ENCODE peak calls at places on chromosomes 3 and 15, in seven cellular contexts. B, V, R, Q, O, D and P are unnamed samples.

GRCh38 chr3:53286727-53287412 is 31.0 kb upstream of the TKT start:
- DNase-seq in B (no peak), V (no peak), R (no peak), Q (no peak), O (peak; percentile 41), D (no peak), P (no peak)

GRCh38 chr3:158909870-158910269 is 108.0 kb downstream of the MFSD1 start:
- DNase-seq in B (no peak), V (no peak), R (no peak), Q (no peak), O (no peak), D (no peak), P (no peak)

GRCh38 chr3:59575113-59576001 is 525.5 kb upstream of the CFAP20DC start:
- DNase-seq in B (peak; percentile 78), V (peak; percentile 87), R (peak; percentile 88), Q (peak; percentile 68), O (peak; percentile 76), D (peak; percentile 87), P (peak; percentile 76)

GRCh38 chr3:193520738-193521137 is 34.0 kb downstream of the ATP13A4 start:
- DNase-seq in B (no peak), V (no peak), R (no peak), Q (no peak), O (no peak), D (no peak), P (no peak)

GRCh38 chr3:170228093-170228766 is 6.0 kb downstream of the PRKCI start:
- DNase-seq in B (no peak), V (no peak), R (no peak), Q (no peak), O (no peak), D (no peak), P (no peak)

GRCh38 chr3:129576514-129577345 is 29.7 kb downstream of the PLXND1 start:
- DNase-seq in B (peak; percentile 83), V (peak; percentile 84), R (no peak), Q (no peak), O (peak; percentile 72), D (peak; percentile 73), P (peak; percentile 90)

GRCh38 chr3:56952051-56952450 is 108.4 kb upstream of the SPATA12 start:
- DNase-seq in B (no peak), V (no peak), R (no peak), Q (no peak), O (no peak), D (no peak), P (no peak)

GRCh38 chr3:144810150-144810549 is 838.5 kb downstream of the DIPK2A start:
- DNase-seq in B (no peak), V (no peak), R (no peak), Q (no peak), O (no peak), D (no peak), P (no peak)

GRCh38 chr3:142997330-142997729 is 4.0 kb upstream of the U2SURP start:
- DNase-seq in B (no peak), V (no peak), R (peak; percentile 32), Q (peak; percentile 51), O (no peak), D (no peak), P (no peak)

GRCh38 chr3:33636125-33636855 is 81.8 kb downstream of the CLASP2 start:
- DNase-seq in B (peak; percentile 38), V (peak; percentile 37), R (peak; percentile 69), Q (peak; percentile 72), O (no peak), D (no peak), P (peak; percentile 9)

GRCh38 chr3:138220788-138221187 is 33.7 kb downstream of the ARMC8 start:
- DNase-seq in B (no peak), V (no peak), R (no peak), Q (no peak), O (no peak), D (no peak), P (no peak)

GRCh38 chr3:129417354-129417753 is 11.1 kb downstream of the EFCAB12 start:
- DNase-seq in B (no peak), V (peak; percentile 20), R (no peak), Q (no peak), O (no peak), D (no peak), P (no peak)

GRCh38 chr3:50205719-50206276 is 727 bp downstream of the SLC38A3 start:
- DNase-seq in B (peak; percentile 24), V (peak; percentile 91), R (peak; percentile 65), Q (peak; percentile 27), O (no peak), D (no peak), P (peak; percentile 21)

GRCh38 chr3:176172430-176172954 is 1024.8 kb downstream of the TBL1XR1 start:
- DNase-seq in B (no peak), V (no peak), R (no peak), Q (no peak), O (no peak), D (no peak), P (no peak)

GRCh38 chr15:59200560-59200959 is 6.1 kb upstream of the LDHAL6B start:
- DNase-seq in B (no peak), V (no peak), R (no peak), Q (no peak), O (no peak), D (no peak), P (no peak)

GRCh38 chr15:60062826-60063225 is 58.7 kb downstream of the FOXB1 start:
- DNase-seq in B (no peak), V (no peak), R (no peak), Q (no peak), O (no peak), D (no peak), P (no peak)

GRCh38 chr15:74592222-74592621 is 23.4 kb upstream of the CLK3 start:
- DNase-seq in B (no peak), V (peak; percentile 64), R (no peak), Q (no peak), O (no peak), D (no peak), P (no peak)

GRCh38 chr15:101488300-101489164 is 975 bp downstream of the PCSK6 start:
- DNase-seq in B (no peak), V (no peak), R (no peak), Q (no peak), O (no peak), D (no peak), P (no peak)

DNA sequence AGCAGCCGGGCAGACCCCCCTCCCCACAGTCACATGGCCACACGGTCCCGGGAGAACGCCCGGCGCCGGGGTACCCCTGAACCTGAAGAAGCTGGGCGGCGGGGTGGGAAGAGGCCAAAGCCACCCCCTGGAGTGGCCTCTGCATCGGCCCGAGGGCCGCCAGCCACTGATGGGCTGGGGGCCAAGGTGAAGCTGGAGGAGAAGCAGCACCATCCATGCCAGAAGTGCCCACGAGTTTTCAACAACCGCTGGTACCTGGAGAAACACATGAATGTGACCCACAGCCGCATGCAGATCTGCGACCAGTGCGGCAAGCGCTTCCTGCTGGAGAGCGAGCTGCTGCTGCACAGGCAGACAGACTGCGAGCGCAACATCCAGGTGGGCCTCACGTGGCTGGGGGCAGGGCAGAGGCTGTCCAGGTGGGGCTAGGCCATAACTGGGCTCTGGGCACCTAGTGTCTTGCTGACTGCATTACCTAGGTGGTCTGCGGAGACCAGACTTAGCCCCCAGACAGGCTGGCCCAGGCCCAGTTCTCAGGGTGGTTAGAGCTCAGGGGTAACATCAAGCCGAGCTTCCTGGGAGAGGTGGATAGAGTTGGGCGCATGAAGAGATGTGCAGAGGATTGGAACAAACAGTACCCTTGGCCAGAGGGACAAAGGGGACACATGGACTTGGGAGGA is 6.1 kb downstream of the ZBTB47 start:
- DNase-seq in B (no peak), V (no peak), R (no peak), Q (no peak), O (no peak), D (no peak), P (no peak)
- H3K27ac ChIP-seq in B (no peak overlapping the region), V (no peak overlapping the region), R (no peak overlapping the region), Q (no peak overlapping the region), O (no peak overlapping the region), D (peak overlapping the region; percentile 99), P (no peak overlapping the region)

GRCh38 chr3:37593796-37594195 is 267.9 kb upstream of the CTDSPL start:
- DNase-seq in B (no peak), V (no peak), R (no peak), Q (no peak), O (no peak), D (no peak), P (no peak)

GRCh38 chr3:37590328-37591079 is 271.2 kb upstream of the CTDSPL start:
- DNase-seq in B (no peak), V (peak; percentile 14), R (no peak), Q (peak; percentile 13), O (peak; percentile 35), D (peak; percentile 84), P (no peak)

GRCh38 chr3:37592328-37592727 is 269.4 kb upstream of the CTDSPL start:
- DNase-seq in B (no peak), V (no peak), R (no peak), Q (no peak), O (no peak), D (no peak), P (no peak)

GRCh38 chr3:37588761-37589160 is 272.9 kb upstream of the CTDSPL start:
- DNase-seq in B (no peak), V (no peak), R (no peak), Q (no peak), O (no peak), D (no peak), P (no peak)

DNA sequence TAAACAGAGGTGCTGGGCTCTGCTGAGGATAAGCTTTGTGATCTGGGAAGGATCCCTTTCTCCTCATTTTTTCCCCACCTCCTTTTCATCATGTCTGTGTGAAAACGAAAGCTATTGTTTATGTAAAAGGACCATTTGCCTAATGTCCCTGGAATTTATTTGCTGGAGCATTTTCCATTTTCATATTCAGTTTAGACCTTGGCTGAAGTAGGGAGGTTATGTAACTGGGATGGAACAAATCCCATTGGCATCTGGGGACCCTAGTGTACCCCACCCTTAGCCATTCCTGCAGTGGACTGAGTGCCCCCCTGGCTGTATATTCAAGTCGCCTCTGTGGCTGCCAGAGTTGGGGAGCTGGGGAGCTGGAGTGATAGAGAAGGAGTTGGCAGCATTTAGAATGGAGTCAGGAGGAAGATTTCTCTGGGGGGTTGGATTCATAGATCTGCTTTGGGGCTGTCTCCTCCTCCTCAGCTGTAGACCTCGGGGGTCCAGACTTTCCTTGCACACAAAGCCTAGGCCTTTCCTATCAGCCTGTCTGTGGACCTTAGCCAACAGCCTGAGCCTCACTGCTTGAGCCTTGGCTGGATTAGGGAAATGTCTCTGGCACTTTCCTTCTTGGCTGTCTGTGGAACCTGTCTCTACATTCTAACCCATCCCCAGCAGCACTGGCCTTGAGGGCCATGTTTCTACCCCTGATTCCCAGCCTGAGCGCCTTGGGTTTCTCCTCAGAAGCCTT is 270.4 kb upstream of the CTDSPL start:
- DNase-seq in B (no peak), V (no peak), R (no peak), Q (no peak), O (no peak), D (peak; percentile 57), P (no peak)
- H3K4me3 ChIP-seq in B (no peak overlapping the region), V (no peak overlapping the region), R (no peak overlapping the region), Q (no peak overlapping the region), O (no peak overlapping the region), D (no peak overlapping the region), P (no peak overlapping the region)

GRCh38 chr15:98787190-98787589 is 138.9 kb downstream of the IGF1R start:
- DNase-seq in B (no peak), V (no peak), R (no peak), Q (no peak), O (no peak), D (no peak), P (no peak)
- H3K4me1 ChIP-seq in B (peaks cover 22% of the 10 kb centered on the region), V (peaks cover 66% of the 10 kb centered on the region), R (peaks cover 32% of the 10 kb centered on the region), Q (no peaks in the 10 kb centered on the region), O (peaks cover 32% of the 10 kb centered on the region), D (peaks cover 89% of the 10 kb centered on the region), P (no peaks in the 10 kb centered on the region)

DNA sequence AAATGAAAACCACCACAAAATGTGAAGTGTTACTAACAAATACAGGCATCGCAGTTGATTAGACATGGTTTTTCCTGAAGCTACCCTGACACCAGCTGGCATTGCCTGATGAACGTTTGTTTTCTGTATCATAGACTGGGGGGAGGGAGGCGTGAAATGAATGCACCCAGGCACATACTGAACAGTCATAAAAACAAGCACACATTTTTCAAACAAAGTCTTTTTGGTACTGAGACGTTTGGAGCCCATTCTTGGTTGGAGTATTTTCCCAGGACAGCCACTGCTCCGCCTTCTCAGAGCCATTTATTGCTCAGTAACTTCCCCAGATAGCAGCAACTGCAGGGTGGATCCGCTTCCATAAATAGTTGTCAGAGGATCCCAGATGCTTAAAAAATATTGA is 52.4 kb downstream of the KLF13 start:
- DNase-seq in B (no peak), V (no peak), R (no peak), Q (no peak), O (no peak), D (no peak), P (no peak)
- H3K27ac ChIP-seq in B (no peak overlapping the region), V (no peak overlapping the region), R (peak overlapping the region; percentile 45), Q (no peak overlapping the region), O (no peak overlapping the region), D (no peak overlapping the region), P (no peak overlapping the region)